ENCODE peak calls at places on chromosomes 4 and X, in five cellular contexts. B is uterus, D is K562, Z is cardiac fibroblast, J is cardiac muscle cell. X is an unnamed sample.

GRCh38 chr4:2247128-2248043 is 5.5 kb upstream of the HAUS3 start:
- DNase-seq in B (peak; percentile 15), D (no peak), Z (no peak), J (no peak), X (no peak)

GRCh38 chrX:154317391-154318000 is 21.9 kb downstream of the TKTL1 start:
- DNase-seq in B (no peak), D (peak; percentile 41), Z (peak; percentile 50), J (peak; percentile 52), X (peak; percentile 13)

GRCh38 chr4:8907596-8908205 is 36.1 kb upstream of the HMX1 start:
- DNase-seq in B (no peak), D (no peak), Z (no peak), J (no peak), X (no peak)

GRCh38 chr4:111943796-111944203 is 201.5 kb upstream of the FAM241A start:
- DNase-seq in B (peak; percentile 41), D (peak; percentile 3), Z (peak; percentile 29), J (peak; percentile 73), X (peak; percentile 78)

GRCh38 chr4:113760094-113760851 is 1.3 kb downstream of the CAMK2D start:
- DNase-seq in B (peak; percentile 41), D (no peak), Z (peak; percentile 67), J (peak; percentile 44), X (peak; percentile 56)

GRCh38 chr4:69874507-69874906 is 14.6 kb upstream of the SULT1E1 start:
- DNase-seq in B (no peak), D (no peak), Z (no peak), J (no peak), X (peak; percentile 60)

GRCh38 chrX:153537526-153538295 is 20.3 kb downstream of the ATP2B3 start:
- DNase-seq in B (no peak), D (no peak), Z (no peak), J (no peak), X (no peak)

GRCh38 chrX:69229436-69229835 is 64.2 kb upstream of the PJA1 start:
- DNase-seq in B (peak; percentile 37), D (no peak), Z (peak; percentile 28), J (no peak), X (peak; percentile 78)

GRCh38 chr4:12635629-12636028 is 848.5 kb downstream of the RAB28 start:
- DNase-seq in B (no peak), D (no peak), Z (no peak), J (no peak), X (no peak)

GRCh38 chr4:5198586-5198985 is 147.3 kb downstream of the STK32B start:
- DNase-seq in B (no peak), D (no peak), Z (no peak), J (no peak), X (no peak)

GRCh38 chr4:169108303-169108702 is 98.2 kb upstream of the CBR4 start:
- DNase-seq in B (no peak), D (no peak), Z (no peak), J (no peak), X (no peak)

GRCh38 chr4:3285558-3286334 is 7.1 kb upstream of the RGS12 start:
- DNase-seq in B (no peak), D (no peak), Z (no peak), J (no peak), X (peak; percentile 58)

GRCh38 chr4:22029803-22030202 is 81.2 kb upstream of the KCNIP4 start:
- DNase-seq in B (no peak), D (no peak), Z (no peak), J (no peak), X (peak; percentile 45)

GRCh38 chr4:149796381-149796780 is 19.3 kb downstream of the IQCM start:
- DNase-seq in B (no peak), D (no peak), Z (no peak), J (no peak), X (peak; percentile 75)

GRCh38 chr4:47465008-47465407 is 1.5 kb upstream of the COMMD8 start:
- DNase-seq in B (no peak), D (no peak), Z (no peak), J (no peak), X (peak; percentile 68)

GRCh38 chr4:98662619-98663225 is 4.3 kb upstream of the TSPAN5 start:
- DNase-seq in B (no peak), D (no peak), Z (no peak), J (no peak), X (peak; percentile 69)

GRCh38 chr4:117801756-117802155 is 232.5 kb upstream of the NDST3 start:
- DNase-seq in B (no peak), D (no peak), Z (no peak), J (no peak), X (no peak)

GRCh38 chr4:89838005-89838404 is 1.0 kb upstream of the SNCA start:
- DNase-seq in B (no peak), D (peak; percentile 8), Z (no peak), J (peak; percentile 35), X (peak; percentile 40)

GRCh38 chrX:120446503-120446902 is 22.6 kb downstream of the LAMP2 start:
- DNase-seq in B (no peak), D (no peak), Z (peak; percentile 77), J (no peak), X (no peak)
- TF ChIP-seq CTCF in B (no peak), D (no peak), Z (no peak), J (no peak), X (no peak)

DNA sequence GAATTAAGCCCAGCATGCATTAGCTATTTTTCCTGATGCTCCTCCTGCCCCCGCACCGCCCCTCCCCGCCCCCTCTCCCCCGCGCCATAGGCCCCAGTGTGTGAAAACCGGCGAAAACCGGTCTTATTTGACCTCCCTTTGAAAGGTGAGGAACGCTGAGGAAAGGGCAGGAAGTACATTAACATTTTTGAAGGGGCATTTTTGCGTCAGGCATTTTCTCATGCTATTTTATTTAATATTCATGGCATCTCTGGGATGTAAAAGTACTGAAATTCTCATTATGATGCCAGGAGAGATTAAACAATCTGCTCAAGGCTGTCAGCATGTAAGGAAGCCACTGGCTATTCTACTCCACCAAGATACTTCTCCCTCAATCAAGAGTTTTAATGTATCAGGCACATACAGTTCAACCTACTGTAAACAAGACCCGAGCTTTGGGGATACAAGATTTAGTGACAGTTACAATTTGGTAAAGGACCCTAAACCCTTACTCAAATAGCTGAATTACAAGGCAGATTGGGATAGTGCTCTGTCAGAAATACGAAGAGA is 1.2 kb upstream of the NMU start:
- DNase-seq in B (no peak), D (peak; percentile 88), Z (no peak), J (no peak), X (no peak)
- H3K4me3 ChIP-seq in B (no peak overlapping the region), D (no peak overlapping the region), Z (no peak overlapping the region), J (no peak overlapping the region), X (no peak overlapping the region)

GRCh38 chrX:40735318-40736169 is at the start of gene MED14:
- DNase-seq in B (peak; percentile 88), D (peak; percentile 95), Z (peak; percentile 89), J (peak; percentile 86), X (peak; percentile 88)
- TF ChIP-seq CTCF in B (peak; percentile 64), D (peak; percentile 53), Z (peak; percentile 44), J (peak; percentile 47), X (peak; percentile 55)

DNA sequence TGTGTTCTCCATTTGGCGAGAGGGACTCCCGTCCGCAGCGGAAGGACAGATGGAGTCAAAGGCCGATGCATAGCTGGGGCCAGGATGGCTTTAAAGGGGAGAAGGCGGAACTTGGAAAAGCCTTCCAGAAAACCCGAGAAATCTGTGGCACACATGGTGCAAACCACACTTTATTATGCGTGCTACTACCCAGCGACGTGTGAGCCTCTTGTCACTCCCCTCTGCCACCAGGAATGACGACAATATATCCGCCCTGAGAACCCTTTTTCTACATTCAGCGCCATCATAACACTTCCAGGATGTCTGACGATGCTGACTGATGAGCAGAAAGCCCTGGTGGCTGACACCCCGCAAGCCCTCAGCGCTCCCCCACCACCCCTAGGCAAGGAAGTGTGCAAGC is 689 bp upstream of the DCHS2 start:
- DNase-seq in B (no peak), D (no peak), Z (no peak), J (no peak), X (no peak)
- H3K4me3 ChIP-seq in B (no peak overlapping the region), D (peak overlapping the region; percentile 30), Z (no peak overlapping the region), J (peak overlapping the region; percentile 35), X (no peak overlapping the region)

X was measured in epithelial cell of esophagus.